ENCODE peak calls at places on chromosomes 2 and 18, in ten cellular contexts. L is breast epithelium; B is body of pancreas; Y is AG04450; M is BJ; N is choroid plexus epithelial cell; V is AG09319; J is activated CD8-positive, alpha-beta T cell treated with anti-CD3 and anti-CD28 coated beads for 36 hours; K is progenitor cell of endocrine pancreas; G is AG04449. O is an unnamed sample.

GRCh38 chr2:155215037-155215707 is 516.7 kb downstream of the KCNJ3 start:
- DNase-seq in L (no peak), B (no peak), Y (no peak), M (no peak), N (no peak), V (no peak), J (no peak), K (no peak), G (no peak), O (no peak)

GRCh38 chr2:240636563-240637115 is 11.4 kb downstream of the GPR35 start:
- DNase-seq in L (no peak), B (no peak), Y (no peak), M (no peak), N (no peak), V (no peak), J (no peak), K (no peak), G (no peak), O (no peak)

GRCh38 chr2:196131384-196131861 is 40.0 kb downstream of the STK17B start:
- DNase-seq in L (no peak), B (no peak), Y (no peak), M (no peak), N (peak; percentile 42), V (no peak), J (peak; percentile 83), K (no peak), G (no peak), O (no peak)

GRCh38 chr2:168293766-168294165 is 46.4 kb upstream of the STK39 start:
- DNase-seq in L (no peak), B (no peak), Y (no peak), M (no peak), N (no peak), V (no peak), J (no peak), K (no peak), G (no peak), O (no peak)

GRCh38 chr2:8461341-8461740 is 220.5 kb upstream of the ID2 start:
- DNase-seq in L (no peak), B (no peak), Y (no peak), M (no peak), N (no peak), V (no peak), J (no peak), K (no peak), G (no peak), O (no peak)

GRCh38 chr2:112910219-112910618 is 746 bp upstream of the IL37 start:
- DNase-seq in L (no peak), B (no peak), Y (no peak), M (no peak), N (no peak), V (no peak), J (no peak), K (no peak), G (no peak), O (no peak)

GRCh38 chr2:75500633-75501032 is 60.1 kb downstream of the EVA1A start:
- DNase-seq in L (no peak), B (no peak), Y (no peak), M (no peak), N (no peak), V (no peak), J (no peak), K (no peak), G (no peak), O (peak; percentile 37)

GRCh38 chr2:75055307-75055819 is 96.9 kb downstream of the POLE4 start:
- DNase-seq in L (no peak), B (no peak), Y (no peak), M (no peak), N (no peak), V (no peak), J (no peak), K (no peak), G (no peak), O (no peak)

GRCh38 chr18:57733861-57734260 is 69.3 kb downstream of the ATP8B1 start:
- DNase-seq in L (no peak), B (no peak), Y (no peak), M (no peak), N (no peak), V (no peak), J (no peak), K (no peak), G (no peak), O (no peak)

DNA sequence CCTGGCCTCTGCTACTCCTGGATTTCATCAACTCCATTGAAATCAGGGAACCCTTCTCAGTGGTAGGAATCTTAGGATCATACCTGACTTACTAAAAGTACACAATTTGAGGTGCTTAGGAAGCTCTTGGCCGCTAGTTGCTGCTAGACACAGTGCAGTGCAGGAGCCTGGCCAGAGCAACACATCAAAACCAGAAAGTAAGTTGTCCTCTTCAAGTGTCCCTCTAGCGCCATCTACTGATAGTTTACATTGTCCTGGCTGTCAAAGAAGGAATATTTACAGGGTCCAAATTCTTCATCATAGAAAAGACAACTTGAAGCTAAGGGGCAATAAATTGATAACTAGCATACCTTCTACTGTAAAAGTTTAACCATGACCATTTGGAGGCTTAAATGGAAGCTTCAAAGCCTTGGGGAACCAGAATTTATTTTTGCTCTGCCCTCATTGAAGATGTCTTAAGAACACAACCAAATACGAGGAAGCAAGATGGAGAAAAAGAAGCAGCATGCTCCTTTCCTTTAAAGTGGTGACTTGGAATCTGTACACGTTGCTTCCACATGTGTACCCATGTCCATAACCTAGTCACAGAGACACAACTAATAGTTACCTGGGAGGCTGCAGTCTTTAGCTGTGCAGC is 889.1 kb upstream of the GCFC2 start:
- DNase-seq in L (no peak), B (peak; percentile 69), Y (peak; percentile 20), M (no peak), N (peak; percentile 54), V (no peak), J (peak; percentile 27), K (peak; percentile 35), G (no peak), O (peak; percentile 63)
- TF ChIP-seq CTCF in L (peak; percentile 67), B (peak; percentile 90), Y (peak; percentile 75), M (peak; percentile 49), N (peak; percentile 46), V (peak; percentile 17), J (peak; percentile 55), K (peak; percentile 96), G (peak; percentile 20), O (peak; percentile 87)

GRCh38 chr18:5546660-5547059 is 2.9 kb upstream of the EPB41L3 start:
- DNase-seq in L (no peak), B (no peak), Y (peak; percentile 23), M (no peak), N (peak; percentile 92), V (peak; percentile 56), J (no peak), K (no peak), G (no peak), O (no peak)
- TF ChIP-seq CTCF in L (no peak), B (peak; percentile 15), Y (peak; percentile 75), M (peak; percentile 73), N (peak; percentile 96), V (peak; percentile 96), J (no peak), K (peak; percentile 47), G (peak; percentile 36), O (peak; percentile 74)

GRCh38 chr2:215950009-215950408 is 63.3 kb downstream of the MREG start:
- DNase-seq in L (no peak), B (no peak), Y (no peak), M (no peak), N (peak; percentile 74), V (no peak), J (no peak), K (no peak), G (no peak), O (no peak)
- TF ChIP-seq CTCF in L (peak; percentile 69), B (peak; percentile 44), Y (peak; percentile 63), M (peak; percentile 62), N (peak; percentile 61), V (peak; percentile 54), J (peak; percentile 5), K (peak; percentile 53), G (peak; percentile 39), O (peak; percentile 60)

GRCh38 chr2:108184421-108184820 is 55.3 kb upstream of the SULT1C3 start:
- DNase-seq in L (no peak), B (no peak), Y (no peak), M (no peak), N (peak; percentile 70), V (no peak), J (peak; percentile 9), K (no peak), G (no peak), O (no peak)

DNA sequence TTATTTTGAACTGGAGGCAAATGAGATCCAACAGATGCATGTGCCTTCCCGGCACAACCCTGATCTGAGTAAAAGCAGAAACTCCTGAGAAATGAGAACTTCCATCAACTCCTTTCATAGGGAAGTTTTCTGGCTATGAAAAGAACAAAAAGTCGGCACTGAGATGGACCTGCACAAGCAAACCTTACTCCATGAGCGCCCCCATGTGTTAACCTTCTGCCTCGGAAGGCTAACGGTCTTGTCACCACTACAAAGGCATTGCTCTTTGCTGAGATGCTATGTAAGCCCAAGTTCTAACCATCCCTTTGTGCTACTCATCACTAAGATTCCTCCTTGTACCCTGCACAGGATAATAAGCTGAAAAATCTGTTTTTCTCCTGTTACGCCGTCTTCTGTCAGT is 57.3 kb upstream of the SULT1C3 start:
- DNase-seq in L (no peak), B (no peak), Y (no peak), M (no peak), N (peak; percentile 52), V (no peak), J (peak; percentile 22), K (no peak), G (no peak), O (no peak)
- TF ChIP-seq CTCF in L (no peak), B (no peak), Y (peak; percentile 2), M (peak; percentile 20), N (peak; percentile 56), V (no peak), J (no peak), K (peak; percentile 36), G (no peak), O (peak; percentile 35)

GRCh38 chr2:219405451-219405850 is 12.7 kb upstream of the DES start:
- DNase-seq in L (no peak), B (no peak), Y (no peak), M (no peak), N (no peak), V (no peak), J (no peak), K (no peak), G (no peak), O (no peak)
- TF ChIP-seq CTCF in L (no peak), B (no peak), Y (peak; percentile 28), M (peak; percentile 24), N (peak; percentile 30), V (no peak), J (no peak), K (no peak), G (peak; percentile 55), O (peak; percentile 26)

GRCh38 chr18:59769105-59769865 is 72.1 kb upstream of the CCBE1 start:
- DNase-seq in L (no peak), B (no peak), Y (no peak), M (no peak), N (peak; percentile 72), V (peak; percentile 52), J (no peak), K (no peak), G (no peak), O (no peak)
- TF ChIP-seq CTCF in L (no peak), B (no peak), Y (no peak), M (no peak), N (no peak), V (no peak), J (no peak), K (no peak), G (no peak), O (no peak)